ENCODE peak calls at places on chromosomes 4 and X, in five cellular contexts. One of them, this sample, is unnamed.

GRCh38 chrX:149527705-149528104 is 13.1 kb upstream of the EOLA1 start:
- DNase-seq in lower leg skin: peak
- DNase-seq in cardiac fibroblast: peak
- DNase-seq in lower lobe of right lung: no peak
- DNase-seq in IMR-90: peak
- DNase-seq in this sample: peak

GRCh38 chr4:110287130-110287529 is 88.7 kb upstream of the ELOVL6 start:
- DNase-seq in lower leg skin: no peak
- DNase-seq in cardiac fibroblast: peak
- DNase-seq in lower lobe of right lung: no peak
- DNase-seq in IMR-90: peak
- DNase-seq in this sample: no peak

GRCh38 chr4:100312615-100313355 is 122.5 kb upstream of the DDIT4L start:
- DNase-seq in lower leg skin: no peak
- DNase-seq in cardiac fibroblast: no peak
- DNase-seq in lower lobe of right lung: no peak
- DNase-seq in IMR-90: no peak
- DNase-seq in this sample: no peak

GRCh38 chr4:97072666-97073065 is 1070.6 kb downstream of the STPG2 start:
- DNase-seq in lower leg skin: no peak
- DNase-seq in cardiac fibroblast: no peak
- DNase-seq in lower lobe of right lung: no peak
- DNase-seq in IMR-90: no peak
- DNase-seq in this sample: no peak

GRCh38 chr4:181958435-181958834 is 284.8 kb upstream of the TENM3 start:
- DNase-seq in lower leg skin: no peak
- DNase-seq in cardiac fibroblast: no peak
- DNase-seq in lower lobe of right lung: no peak
- DNase-seq in IMR-90: no peak
- DNase-seq in this sample: no peak

GRCh38 chr4:150089732-150090131 is 11.5 kb downstream of the DCLK2 start:
- DNase-seq in lower leg skin: no peak
- DNase-seq in cardiac fibroblast: no peak
- DNase-seq in lower lobe of right lung: no peak
- DNase-seq in IMR-90: peak
- DNase-seq in this sample: no peak

GRCh38 chr4:78143634-78144033 is 86.5 kb downstream of the FRAS1 start:
- DNase-seq in lower leg skin: no peak
- DNase-seq in cardiac fibroblast: no peak
- DNase-seq in lower lobe of right lung: no peak
- DNase-seq in IMR-90: no peak
- DNase-seq in this sample: no peak

GRCh38 chr4:77225022-77225421 is 68.0 kb downstream of the CCNG2 start:
- DNase-seq in lower leg skin: no peak
- DNase-seq in cardiac fibroblast: no peak
- DNase-seq in lower lobe of right lung: no peak
- DNase-seq in IMR-90: no peak
- DNase-seq in this sample: no peak

GRCh38 chrX:39984191-39984956 is 113.4 kb downstream of the BCOR start:
- DNase-seq in lower leg skin: no peak
- DNase-seq in cardiac fibroblast: peak
- DNase-seq in lower lobe of right lung: no peak
- DNase-seq in IMR-90: peak
- DNase-seq in this sample: no peak

GRCh38 chr4:30068234-30068633 is 651.9 kb upstream of the PCDH7 start:
- DNase-seq in lower leg skin: peak
- DNase-seq in cardiac fibroblast: peak
- DNase-seq in lower lobe of right lung: no peak
- DNase-seq in IMR-90: no peak
- DNase-seq in this sample: no peak

GRCh38 chr4:159698336-159698735 is 595.5 kb downstream of the RAPGEF2 start:
- DNase-seq in lower leg skin: no peak
- DNase-seq in cardiac fibroblast: peak
- DNase-seq in lower lobe of right lung: no peak
- DNase-seq in IMR-90: no peak
- DNase-seq in this sample: no peak

GRCh38 chr4:31045724-31046318 is 325.7 kb downstream of the PCDH7 start:
- DNase-seq in lower leg skin: no peak
- DNase-seq in cardiac fibroblast: peak
- DNase-seq in lower lobe of right lung: no peak
- DNase-seq in IMR-90: peak
- DNase-seq in this sample: peak

GRCh38 chr4:53313510-53313909 is 52.4 kb downstream of the SCFD2 start:
- DNase-seq in lower leg skin: no peak
- DNase-seq in cardiac fibroblast: peak
- DNase-seq in lower lobe of right lung: no peak
- DNase-seq in IMR-90: peak
- DNase-seq in this sample: peak

GRCh38 chrX:112687189-112687691 is 7.5 kb upstream of the LHFPL1 start:
- DNase-seq in lower leg skin: no peak
- DNase-seq in cardiac fibroblast: peak
- DNase-seq in lower lobe of right lung: no peak
- DNase-seq in IMR-90: peak
- DNase-seq in this sample: no peak

GRCh38 chrX:24498975-24499374 is 33.9 kb downstream of the PDK3 start:
- DNase-seq in lower leg skin: no peak
- DNase-seq in cardiac fibroblast: peak
- DNase-seq in lower lobe of right lung: no peak
- DNase-seq in IMR-90: peak
- DNase-seq in this sample: no peak

GRCh38 chrX:69290327-69290726 is 125.1 kb upstream of the PJA1 start:
- DNase-seq in lower leg skin: no peak
- DNase-seq in cardiac fibroblast: no peak
- DNase-seq in lower lobe of right lung: no peak
- DNase-seq in IMR-90: no peak
- DNase-seq in this sample: no peak

GRCh38 chrX:107678957-107679740 is 50.8 kb downstream of the PRPS1 start:
- DNase-seq in lower leg skin: peak
- DNase-seq in cardiac fibroblast: peak
- DNase-seq in lower lobe of right lung: peak
- DNase-seq in IMR-90: peak
- DNase-seq in this sample: no peak

GRCh38 chr4:16322183-16322582 is 95.9 kb upstream of the TAPT1 start:
- DNase-seq in lower leg skin: no peak
- DNase-seq in cardiac fibroblast: no peak
- DNase-seq in lower lobe of right lung: no peak
- DNase-seq in IMR-90: no peak
- DNase-seq in this sample: no peak

GRCh38 chr4:5082381-5082780 is 31.1 kb downstream of the STK32B start:
- DNase-seq in lower leg skin: no peak
- DNase-seq in cardiac fibroblast: no peak
- DNase-seq in lower lobe of right lung: no peak
- DNase-seq in IMR-90: no peak
- DNase-seq in this sample: no peak
- TF ChIP-seq CTCF in lower leg skin: no peak
- TF ChIP-seq CTCF in cardiac fibroblast: no peak
- TF ChIP-seq CTCF in lower lobe of right lung: no peak
- TF ChIP-seq CTCF in IMR-90: no peak
- TF ChIP-seq CTCF in this sample: no peak

DNA sequence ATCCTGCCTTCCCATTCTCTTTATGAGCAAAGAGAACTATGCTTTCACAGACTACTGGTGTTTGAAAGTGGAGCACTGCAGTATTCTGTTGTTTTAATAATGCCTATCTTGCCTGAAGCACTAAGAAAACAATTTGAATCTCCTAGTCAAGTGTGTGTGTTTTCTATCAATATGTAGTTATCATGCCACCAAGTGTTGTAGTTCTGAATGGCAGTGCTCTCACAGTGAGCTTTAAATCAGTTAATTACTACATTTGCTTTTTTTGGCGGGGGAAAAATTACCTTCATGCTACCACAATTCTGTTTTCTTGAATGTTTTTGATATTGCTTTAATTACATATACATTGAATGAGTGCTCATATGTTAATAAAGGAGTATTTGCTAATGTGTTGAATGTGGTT is 143.6 kb upstream of the FAM47A start:
- DNase-seq in lower leg skin: no peak
- DNase-seq in cardiac fibroblast: no peak
- DNase-seq in lower lobe of right lung: no peak
- DNase-seq in IMR-90: no peak
- DNase-seq in this sample: peak
- TF ChIP-seq CTCF in lower leg skin: no peak
- TF ChIP-seq CTCF in cardiac fibroblast: no peak
- TF ChIP-seq CTCF in lower lobe of right lung: no peak
- TF ChIP-seq CTCF in IMR-90: no peak
- TF ChIP-seq CTCF in this sample: no peak

GRCh38 chr4:57320880-57321279 is 210.7 kb upstream of the IGFBP7 start:
- DNase-seq in lower leg skin: no peak
- DNase-seq in cardiac fibroblast: no peak
- DNase-seq in lower lobe of right lung: no peak
- DNase-seq in IMR-90: no peak
- DNase-seq in this sample: no peak

GRCh38 chr4:57329279-57329678 is 219.1 kb upstream of the IGFBP7 start:
- DNase-seq in lower leg skin: no peak
- DNase-seq in cardiac fibroblast: no peak
- DNase-seq in lower lobe of right lung: no peak
- DNase-seq in IMR-90: no peak
- DNase-seq in this sample: no peak

GRCh38 chr4:57320217-57320616 is 210.0 kb upstream of the IGFBP7 start:
- DNase-seq in lower leg skin: no peak
- DNase-seq in cardiac fibroblast: no peak
- DNase-seq in lower lobe of right lung: no peak
- DNase-seq in IMR-90: no peak
- DNase-seq in this sample: no peak

GRCh38 chr4:57324673-57325307 is 214.6 kb upstream of the IGFBP7 start:
- DNase-seq in lower leg skin: no peak
- DNase-seq in cardiac fibroblast: no peak
- DNase-seq in lower lobe of right lung: no peak
- DNase-seq in IMR-90: no peak
- DNase-seq in this sample: no peak
- TF ChIP-seq CTCF in lower leg skin: no peak
- TF ChIP-seq CTCF in cardiac fibroblast: no peak
- TF ChIP-seq CTCF in lower lobe of right lung: no peak
- TF ChIP-seq CTCF in IMR-90: no peak
- TF ChIP-seq CTCF in this sample: no peak

DNA sequence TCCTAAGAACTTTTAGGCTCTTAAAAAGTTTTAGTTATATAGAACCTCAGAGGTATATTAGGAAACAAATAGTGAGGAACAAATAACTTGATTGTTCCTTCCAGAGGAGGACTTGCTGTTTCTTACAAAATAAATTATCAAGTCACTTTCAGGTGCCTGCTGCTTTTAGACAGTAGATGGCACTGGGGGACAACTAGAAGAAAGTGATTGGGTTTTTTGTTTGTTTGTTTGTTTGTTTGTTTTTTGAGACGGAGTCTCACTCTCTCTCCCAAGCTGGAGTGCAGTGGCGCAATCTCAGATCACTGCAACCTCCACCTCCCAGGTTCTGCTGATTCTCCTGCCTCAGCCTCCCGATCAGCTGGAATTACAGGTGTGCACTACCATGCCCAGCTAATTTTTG is 35.4 kb upstream of the CDKL5 start:
- DNase-seq in lower leg skin: no peak
- DNase-seq in cardiac fibroblast: no peak
- DNase-seq in lower lobe of right lung: no peak
- DNase-seq in IMR-90: no peak
- DNase-seq in this sample: no peak
- TF ChIP-seq CTCF in lower leg skin: no peak
- TF ChIP-seq CTCF in cardiac fibroblast: no peak
- TF ChIP-seq CTCF in lower lobe of right lung: no peak
- TF ChIP-seq CTCF in IMR-90: no peak
- TF ChIP-seq CTCF in this sample: no peak

GRCh38 chrX:18899796-18900380 is 84.0 kb downstream of the PHKA2 start:
- DNase-seq in lower leg skin: no peak
- DNase-seq in cardiac fibroblast: peak
- DNase-seq in lower lobe of right lung: no peak
- DNase-seq in IMR-90: no peak
- DNase-seq in this sample: peak
- TF ChIP-seq CTCF in lower leg skin: no peak
- TF ChIP-seq CTCF in cardiac fibroblast: peak
- TF ChIP-seq CTCF in lower lobe of right lung: peak
- TF ChIP-seq CTCF in IMR-90: peak
- TF ChIP-seq CTCF in this sample: no peak

DNA sequence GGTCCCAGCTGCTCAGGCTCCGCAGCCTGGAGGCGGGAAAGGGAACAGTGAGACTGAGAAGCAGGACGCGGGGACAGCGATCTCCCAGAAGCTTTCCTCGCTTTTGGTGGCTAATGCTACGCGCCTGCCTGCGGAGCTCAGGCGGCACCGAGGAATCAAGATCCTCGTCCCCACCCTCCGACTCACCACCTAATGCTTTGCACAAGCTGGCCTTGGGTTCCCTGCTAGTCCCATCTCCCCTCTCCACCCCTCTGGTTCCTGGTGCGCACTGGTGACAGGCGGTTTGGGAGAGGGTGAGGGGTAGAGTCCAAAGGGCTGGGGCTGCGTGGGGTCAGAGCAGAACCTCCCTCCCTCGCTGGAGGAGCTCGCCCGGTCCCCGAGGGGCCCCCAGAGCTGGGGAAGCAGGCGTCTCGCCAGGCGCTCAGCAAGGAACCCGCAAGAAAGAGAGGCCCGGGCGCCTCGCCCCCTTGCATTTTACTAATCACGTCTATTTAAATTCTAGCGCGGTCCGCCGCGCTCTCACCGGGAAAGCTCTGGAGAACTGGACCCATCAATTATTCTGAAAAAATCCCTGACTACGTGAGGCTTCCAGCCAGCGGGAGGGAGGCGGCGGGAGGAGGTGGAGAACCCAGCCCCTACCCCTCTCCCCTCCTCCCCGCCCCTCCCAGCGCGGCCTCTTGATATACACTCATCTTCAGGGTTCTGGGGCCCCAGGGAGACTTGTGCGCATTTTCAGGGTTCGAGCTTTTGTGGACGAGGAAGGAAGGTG is 9.1 kb downstream of the POU4F2 start:
- DNase-seq in lower leg skin: no peak
- DNase-seq in cardiac fibroblast: no peak
- DNase-seq in lower lobe of right lung: no peak
- DNase-seq in IMR-90: no peak
- DNase-seq in this sample: peak
- TF ChIP-seq CTCF in lower leg skin: no peak
- TF ChIP-seq CTCF in cardiac fibroblast: no peak
- TF ChIP-seq CTCF in lower lobe of right lung: no peak
- TF ChIP-seq CTCF in IMR-90: no peak
- TF ChIP-seq CTCF in this sample: no peak

GRCh38 chr4:57037982-57038604 is 59.4 kb downstream of the POLR2B start:
- DNase-seq in lower leg skin: peak
- DNase-seq in cardiac fibroblast: peak
- DNase-seq in lower lobe of right lung: peak
- DNase-seq in IMR-90: peak
- DNase-seq in this sample: peak
- TF ChIP-seq CTCF in lower leg skin: no peak
- TF ChIP-seq CTCF in cardiac fibroblast: peak
- TF ChIP-seq CTCF in lower lobe of right lung: peak
- TF ChIP-seq CTCF in IMR-90: peak
- TF ChIP-seq CTCF in this sample: peak

GRCh38 chr4:62640296-62640695 is 1440.2 kb downstream of the ADGRL3 start:
- DNase-seq in lower leg skin: no peak
- DNase-seq in cardiac fibroblast: no peak
- DNase-seq in lower lobe of right lung: no peak
- DNase-seq in IMR-90: no peak
- DNase-seq in this sample: no peak

DNA sequence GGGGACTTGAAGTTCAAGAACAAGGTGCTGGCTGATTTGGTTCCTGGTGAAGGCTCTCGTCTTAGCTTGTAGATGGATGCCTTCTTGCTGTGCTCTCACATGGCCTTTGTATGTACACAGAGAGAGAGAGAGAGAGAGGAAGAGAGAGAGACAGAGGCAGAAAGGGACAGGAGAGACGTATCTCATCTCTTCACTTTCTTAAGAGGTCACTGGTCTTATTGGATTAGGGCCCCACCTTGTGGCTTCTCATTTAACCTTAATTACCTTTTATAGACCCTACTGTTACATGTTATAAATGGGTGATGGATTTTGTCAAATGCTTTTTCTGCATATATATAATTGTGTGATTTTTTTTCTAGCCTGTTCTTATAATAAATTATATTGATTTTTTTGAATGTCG is 1444.2 kb downstream of the ADGRL3 start:
- DNase-seq in lower leg skin: no peak
- DNase-seq in cardiac fibroblast: peak
- DNase-seq in lower lobe of right lung: no peak
- DNase-seq in IMR-90: no peak
- DNase-seq in this sample: peak
- TF ChIP-seq CTCF in lower leg skin: no peak
- TF ChIP-seq CTCF in cardiac fibroblast: peak
- TF ChIP-seq CTCF in lower lobe of right lung: no peak
- TF ChIP-seq CTCF in IMR-90: no peak
- TF ChIP-seq CTCF in this sample: no peak

This sample was measured in endothelial cell.